ENCODE peak calls at places on chromosomes 12 and 14, in eight cellular contexts. M, J, N, O, E, P, S and R are unnamed samples.

GRCh38 chr14:55297611-55298323 is 26.5 kb downstream of the FBXO34 start:
- DNase-seq in M (no peak), J (no peak), N (no peak), O (no peak), E (peak; percentile 72), P (no peak), S (no peak), R (no peak)

GRCh38 chr14:37869633-37870032 is 274.2 kb downstream of the TTC6 start:
- DNase-seq in M (no peak), J (no peak), N (no peak), O (no peak), E (no peak), P (no peak), S (no peak), R (no peak)

GRCh38 chr12:88362439-88362838 is 217.8 kb downstream of the KITLG start:
- DNase-seq in M (peak; percentile 23), J (no peak), N (no peak), O (no peak), E (peak; percentile 1), P (no peak), S (no peak), R (no peak)

GRCh38 chr14:74908861-74909341 is 14.2 kb downstream of the RPS6KL1 start:
- DNase-seq in M (no peak), J (no peak), N (no peak), O (no peak), E (peak; percentile 46), P (no peak), S (no peak), R (no peak)

GRCh38 chr12:77089701-77090220 is 24.4 kb upstream of the E2F7 start:
- DNase-seq in M (no peak), J (no peak), N (no peak), O (no peak), E (no peak), P (no peak), S (no peak), R (no peak)

GRCh38 chr14:61335876-61336275 is 14.5 kb downstream of the PRKCH start:
- DNase-seq in M (no peak), J (no peak), N (no peak), O (no peak), E (peak; percentile 26), P (peak; percentile 46), S (no peak), R (no peak)

GRCh38 chr14:95432152-95433093 is 84.0 kb downstream of the SYNE3 start:
- DNase-seq in M (peak; percentile 6), J (peak; percentile 73), N (peak; percentile 73), O (no peak), E (peak; percentile 86), P (no peak), S (peak; percentile 41), R (peak; percentile 83)

GRCh38 chr12:96876966-96877365 is 30.1 kb upstream of the NEDD1 start:
- DNase-seq in M (peak; percentile 59), J (no peak), N (no peak), O (no peak), E (peak; percentile 53), P (no peak), S (no peak), R (no peak)

GRCh38 chr14:94569381-94570001 is 8.2 kb downstream of the SERPINA4 start:
- DNase-seq in M (no peak), J (no peak), N (no peak), O (no peak), E (no peak), P (no peak), S (no peak), R (no peak)

GRCh38 chr14:104689620-104690265 is 325 bp downstream of the INF2 start:
- DNase-seq in M (no peak), J (no peak), N (no peak), O (no peak), E (peak; percentile 97), P (no peak), S (no peak), R (no peak)

GRCh38 chr12:89454080-89454848 is 70.3 kb downstream of the GALNT4 start:
- DNase-seq in M (no peak), J (no peak), N (peak; percentile 15), O (no peak), E (no peak), P (no peak), S (no peak), R (no peak)

DNA sequence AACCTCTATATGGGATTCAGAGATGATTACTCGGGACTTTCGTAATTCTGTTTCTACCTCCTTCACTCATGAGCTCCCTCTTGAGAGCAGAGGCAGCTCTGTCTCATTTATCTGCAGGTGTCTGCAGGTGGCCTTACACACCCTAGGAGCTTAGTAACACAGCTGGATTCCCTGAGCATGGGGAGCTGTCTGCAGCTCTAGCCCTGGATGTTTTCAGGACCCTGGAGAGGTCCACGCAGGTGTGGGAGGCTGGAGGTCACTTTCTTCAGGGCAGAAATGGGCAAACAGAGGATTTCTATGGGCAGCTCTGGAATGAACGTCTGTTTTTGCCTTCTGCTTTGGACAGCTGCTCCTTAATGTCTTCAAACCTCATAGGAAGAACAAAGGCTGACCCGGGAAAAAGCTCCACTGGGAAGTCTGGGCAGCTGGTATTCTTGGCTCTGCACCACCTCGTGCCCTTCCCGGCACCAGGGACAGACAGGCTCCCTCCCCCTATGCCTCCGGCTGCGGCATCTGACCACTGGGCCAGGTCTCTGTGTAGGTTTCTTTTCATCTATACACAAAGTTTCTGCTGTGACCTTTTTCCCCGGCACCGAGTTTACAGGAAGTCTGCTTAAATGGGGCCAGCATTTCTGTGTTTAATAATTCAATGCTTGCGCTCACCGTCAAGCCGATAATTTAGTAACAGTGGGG is 320.3 kb upstream of the SFSWAP start:
- DNase-seq in M (no peak), J (no peak), N (peak; percentile 79), O (peak; percentile 3), E (peak; percentile 78), P (no peak), S (no peak), R (no peak)
- H3K4me1 ChIP-seq in M (no peaks in the 10 kb centered on the region), J (no peaks in the 10 kb centered on the region), N (no peaks in the 10 kb centered on the region), O (no peaks in the 10 kb centered on the region), E (no peaks in the 10 kb centered on the region), P (no peaks in the 10 kb centered on the region), S (no peaks in the 10 kb centered on the region), R (no peaks in the 10 kb centered on the region)

DNA sequence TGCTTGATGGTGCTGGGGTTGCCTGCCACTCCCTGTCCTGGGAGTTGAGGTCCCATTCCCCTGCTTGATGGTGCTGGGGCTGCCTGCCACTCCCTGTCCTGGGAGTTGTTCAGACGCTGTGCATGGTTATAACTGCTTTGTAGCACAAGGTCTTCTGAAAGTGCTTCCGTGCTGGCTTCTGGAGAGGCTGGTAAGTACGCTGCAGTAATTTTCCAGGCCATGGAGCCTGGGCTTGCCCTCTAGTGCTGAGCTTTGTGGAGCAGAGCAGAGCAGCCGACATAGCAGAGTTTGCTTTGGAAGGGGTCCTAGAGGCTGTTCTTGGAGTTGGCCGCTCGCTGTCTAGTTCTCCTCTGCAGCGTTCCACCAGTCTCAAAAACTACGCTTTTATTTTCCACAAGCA is 6.3 kb downstream of the B4GALNT3 start:
- DNase-seq in M (no peak), J (no peak), N (no peak), O (no peak), E (no peak), P (no peak), S (no peak), R (peak; percentile 70)
- H3K27ac ChIP-seq in M (no peak overlapping the region), J (no peak overlapping the region), N (no peak overlapping the region), O (no peak overlapping the region), E (no peak overlapping the region), P (no peak overlapping the region), S (peak overlapping the region; percentile 91), R (peak overlapping the region; percentile 36)

DNA sequence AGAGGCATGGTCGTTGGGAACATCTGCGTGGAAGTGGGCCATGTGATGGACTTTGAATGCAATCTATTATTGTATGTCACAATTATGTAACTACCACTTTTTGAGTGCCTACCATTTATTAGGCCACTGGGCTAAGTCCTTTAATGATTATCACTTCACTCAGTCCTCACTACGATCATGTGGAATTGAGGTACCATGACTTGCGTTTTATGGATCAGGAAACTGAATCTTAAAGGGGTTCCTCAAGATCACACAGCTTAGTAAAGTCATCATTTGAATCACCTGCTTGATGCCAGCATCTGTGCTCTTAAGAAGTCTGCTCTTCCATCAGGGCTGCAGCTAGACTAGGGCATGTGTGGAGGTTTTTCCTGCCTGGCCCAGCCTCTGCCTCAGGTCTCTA is 136.7 kb downstream of the DAD1 start:
- DNase-seq in M (no peak), J (no peak), N (no peak), O (no peak), E (no peak), P (no peak), S (no peak), R (no peak)
- H3K4me1 ChIP-seq in M (no peaks in the 10 kb centered on the region), J (no peaks in the 10 kb centered on the region), N (no peaks in the 10 kb centered on the region), O (no peaks in the 10 kb centered on the region), E (peaks cover 5% of the 10 kb centered on the region), P (no peaks in the 10 kb centered on the region), S (peaks cover 11% of the 10 kb centered on the region), R (no peaks in the 10 kb centered on the region)

DNA sequence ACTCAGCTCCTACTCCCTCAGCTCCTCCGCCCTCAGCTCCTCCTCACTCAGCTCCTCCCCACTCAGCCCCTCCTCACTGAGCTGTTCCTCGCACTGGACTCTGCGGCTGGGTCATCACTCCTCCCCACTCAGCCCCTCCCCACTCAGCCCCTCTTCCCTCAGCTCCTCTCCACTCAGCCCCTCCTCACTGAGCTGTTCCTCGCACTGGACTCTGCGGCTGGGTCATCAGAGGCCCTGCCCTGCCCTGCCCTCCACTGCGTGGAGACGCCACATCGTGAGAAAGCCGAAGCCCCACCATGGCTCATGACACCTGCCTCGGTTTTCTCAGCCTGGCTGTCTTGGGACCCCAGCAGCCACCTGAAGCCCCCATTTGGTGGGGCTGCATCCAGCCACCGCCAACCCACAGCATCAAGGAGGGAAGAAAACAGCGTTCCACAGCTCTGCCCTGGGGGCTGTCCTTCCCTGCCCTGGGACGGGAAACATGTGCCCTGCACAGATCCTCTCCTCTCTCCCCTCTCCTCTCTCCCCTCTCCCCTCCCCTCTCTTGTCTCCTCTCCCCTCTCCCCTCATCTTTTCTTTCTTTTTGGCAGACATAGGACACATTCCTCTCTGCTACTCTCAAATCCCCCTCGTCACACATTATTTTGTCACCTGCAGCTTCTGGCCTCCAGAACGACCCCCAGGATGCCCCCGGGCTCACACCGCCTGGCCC is 17.7 kb downstream of the NOC4L start:
- DNase-seq in M (no peak), J (peak; percentile 24), N (no peak), O (no peak), E (no peak), P (no peak), S (peak; percentile 10), R (peak; percentile 49)
- H3K27ac ChIP-seq in M (no peak overlapping the region), J (no peak overlapping the region), N (no peak overlapping the region), O (no peak overlapping the region), E (no peak overlapping the region), P (no peak overlapping the region), S (no peak overlapping the region), R (no peak overlapping the region)

GRCh38 chr14:99572173-99572999 is 31.6 kb downstream of the CCDC85C start:
- DNase-seq in M (no peak), J (no peak), N (no peak), O (no peak), E (peak; percentile 76), P (no peak), S (no peak), R (no peak)

GRCh38 chr14:99571303-99571986 is 32.6 kb downstream of the CCDC85C start:
- DNase-seq in M (no peak), J (no peak), N (no peak), O (no peak), E (peak; percentile 83), P (no peak), S (no peak), R (no peak)

GRCh38 chr14:99573436-99574098 is 30.4 kb downstream of the CCDC85C start:
- DNase-seq in M (no peak), J (no peak), N (no peak), O (no peak), E (peak; percentile 3), P (no peak), S (no peak), R (no peak)

GRCh38 chr14:99574099-99574880 is 29.7 kb downstream of the CCDC85C start:
- DNase-seq in M (peak; percentile 78), J (no peak), N (peak; percentile 74), O (no peak), E (peak; percentile 94), P (no peak), S (peak; percentile 37), R (no peak)

GRCh38 chr14:99573000-99573330 is 31.0 kb downstream of the CCDC85C start:
- DNase-seq in M (no peak), J (no peak), N (no peak), O (no peak), E (no peak), P (no peak), S (no peak), R (no peak)
- H3K4me1 ChIP-seq in M (peaks cover 63% of the 10 kb centered on the region), J (peaks cover 53% of the 10 kb centered on the region), N (peaks cover 73% of the 10 kb centered on the region), O (peaks cover 56% of the 10 kb centered on the region), E (peaks cover 29% of the 10 kb centered on the region), P (no peaks in the 10 kb centered on the region), S (peaks cover 99% of the 10 kb centered on the region), R (no peaks in the 10 kb centered on the region)